ENCODE peak calls at places on chromosome 20, in six cellular contexts. One of them, this sample, is unnamed.

GRCh38 chr20:12882832-12883506 is 125.8 kb upstream of the SPTLC3 start:
- DNase-seq in IMR-90: peak
- DNase-seq in GM23248: peak
- DNase-seq in ascending aorta: no peak
- DNase-seq in CD4-positive, alpha-beta T cell: no peak
- DNase-seq in spleen: no peak
- DNase-seq in this sample: no peak

GRCh38 chr20:24832518-24832917 is 116.6 kb upstream of the CST7 start:
- DNase-seq in ascending aorta: no peak
- DNase-seq in IMR-90: no peak
- DNase-seq in GM23248: no peak
- DNase-seq in CD4-positive, alpha-beta T cell: peak
- DNase-seq in spleen: no peak
- DNase-seq in this sample: no peak

GRCh38 chr20:36820928-36821327 is 47.4 kb upstream of the DSN1 start:
- DNase-seq in IMR-90: peak
- DNase-seq in GM23248: no peak
- DNase-seq in ascending aorta: no peak
- DNase-seq in spleen: no peak
- DNase-seq in CD4-positive, alpha-beta T cell: no peak
- DNase-seq in this sample: no peak

GRCh38 chr20:52578559-52578958 is 387.0 kb upstream of the ZFP64 start:
- DNase-seq in CD4-positive, alpha-beta T cell: no peak
- DNase-seq in IMR-90: no peak
- DNase-seq in ascending aorta: no peak
- DNase-seq in spleen: no peak
- DNase-seq in GM23248: no peak
- DNase-seq in this sample: no peak

GRCh38 chr20:17641993-17642392 is 40.0 kb downstream of the RRBP1 start:
- DNase-seq in IMR-90: no peak
- DNase-seq in ascending aorta: no peak
- DNase-seq in CD4-positive, alpha-beta T cell: no peak
- DNase-seq in GM23248: no peak
- DNase-seq in spleen: no peak
- DNase-seq in this sample: peak

GRCh38 chr20:26207237-26207966 is 510.7 kb upstream of the ZNF337 start:
- DNase-seq in GM23248: no peak
- DNase-seq in CD4-positive, alpha-beta T cell: no peak
- DNase-seq in ascending aorta: no peak
- DNase-seq in IMR-90: no peak
- DNase-seq in spleen: no peak
- DNase-seq in this sample: no peak

GRCh38 chr20:45857836-45858250 is 429 bp downstream of the ZSWIM3 start:
- DNase-seq in spleen: no peak
- DNase-seq in IMR-90: no peak
- DNase-seq in CD4-positive, alpha-beta T cell: no peak
- DNase-seq in ascending aorta: no peak
- DNase-seq in GM23248: peak
- DNase-seq in this sample: no peak

GRCh38 chr20:10524034-10524476 is 89.0 kb downstream of the SLX4IP start:
- DNase-seq in spleen: no peak
- DNase-seq in IMR-90: peak
- DNase-seq in GM23248: no peak
- DNase-seq in CD4-positive, alpha-beta T cell: no peak
- DNase-seq in ascending aorta: peak
- DNase-seq in this sample: peak

GRCh38 chr20:8366303-8366923 is 234.3 kb downstream of the PLCB1 start:
- DNase-seq in spleen: no peak
- DNase-seq in ascending aorta: no peak
- DNase-seq in IMR-90: no peak
- DNase-seq in CD4-positive, alpha-beta T cell: no peak
- DNase-seq in GM23248: no peak
- DNase-seq in this sample: no peak

GRCh38 chr20:52001999-52002666 is 189.4 kb downstream of the ZFP64 start:
- DNase-seq in IMR-90: peak
- DNase-seq in ascending aorta: no peak
- DNase-seq in GM23248: no peak
- DNase-seq in spleen: no peak
- DNase-seq in CD4-positive, alpha-beta T cell: no peak
- DNase-seq in this sample: no peak

GRCh38 chr20:60677819-60678218 is 574.2 kb upstream of the CDH4 start:
- DNase-seq in GM23248: no peak
- DNase-seq in CD4-positive, alpha-beta T cell: no peak
- DNase-seq in ascending aorta: no peak
- DNase-seq in IMR-90: no peak
- DNase-seq in spleen: no peak
- DNase-seq in this sample: no peak

GRCh38 chr20:34538671-34539123 is 19.8 kb upstream of the MAP1LC3A start:
- DNase-seq in CD4-positive, alpha-beta T cell: peak
- DNase-seq in ascending aorta: no peak
- DNase-seq in IMR-90: peak
- DNase-seq in GM23248: peak
- DNase-seq in spleen: peak
- DNase-seq in this sample: peak

GRCh38 chr20:46350986-46351267 is 42.6 kb upstream of the CDH22 start:
- DNase-seq in CD4-positive, alpha-beta T cell: no peak
- DNase-seq in ascending aorta: no peak
- DNase-seq in spleen: no peak
- DNase-seq in IMR-90: no peak
- DNase-seq in GM23248: no peak
- DNase-seq in this sample: no peak

GRCh38 chr20:36121981-36122930 is 32.3 kb upstream of the EPB41L1 start:
- DNase-seq in ascending aorta: no peak
- DNase-seq in GM23248: no peak
- DNase-seq in spleen: no peak
- DNase-seq in CD4-positive, alpha-beta T cell: no peak
- DNase-seq in IMR-90: no peak
- DNase-seq in this sample: no peak

GRCh38 chr20:56343861-56344381 is 14.9 kb upstream of the FAM210B start:
- DNase-seq in IMR-90: peak
- DNase-seq in ascending aorta: no peak
- DNase-seq in GM23248: peak
- DNase-seq in CD4-positive, alpha-beta T cell: peak
- DNase-seq in spleen: peak
- DNase-seq in this sample: no peak

GRCh38 chr20:57793421-57793820 is 83.6 kb upstream of the PMEPA1 start:
- DNase-seq in IMR-90: no peak
- DNase-seq in ascending aorta: no peak
- DNase-seq in CD4-positive, alpha-beta T cell: no peak
- DNase-seq in GM23248: no peak
- DNase-seq in spleen: peak
- DNase-seq in this sample: no peak

GRCh38 chr20:50533061-50533460 is 22.9 kb downstream of the PTPN1 start:
- DNase-seq in ascending aorta: no peak
- DNase-seq in IMR-90: peak
- DNase-seq in CD4-positive, alpha-beta T cell: no peak
- DNase-seq in GM23248: peak
- DNase-seq in spleen: no peak
- DNase-seq in this sample: no peak

GRCh38 chr20:63854069-63854765 is 7.1 kb upstream of the ABHD16B start:
- DNase-seq in GM23248: peak
- DNase-seq in CD4-positive, alpha-beta T cell: peak
- DNase-seq in IMR-90: no peak
- DNase-seq in ascending aorta: no peak
- DNase-seq in spleen: peak
- DNase-seq in this sample: no peak

GRCh38 chr20:64226686-64227576 is 28.6 kb upstream of the PCMTD2 start:
- DNase-seq in ascending aorta: no peak
- DNase-seq in spleen: no peak
- DNase-seq in IMR-90: no peak
- DNase-seq in CD4-positive, alpha-beta T cell: no peak
- DNase-seq in GM23248: no peak
- DNase-seq in this sample: no peak

GRCh38 chr20:24877652-24878051 is 71.4 kb upstream of the CST7 start:
- DNase-seq in spleen: no peak
- DNase-seq in IMR-90: no peak
- DNase-seq in GM23248: no peak
- DNase-seq in ascending aorta: no peak
- DNase-seq in CD4-positive, alpha-beta T cell: no peak
- DNase-seq in this sample: no peak

GRCh38 chr20:23082846-23083552 is 3.1 kb downstream of the CD93 start:
- DNase-seq in IMR-90: no peak
- DNase-seq in CD4-positive, alpha-beta T cell: no peak
- DNase-seq in GM23248: no peak
- DNase-seq in spleen: peak
- DNase-seq in ascending aorta: no peak
- DNase-seq in this sample: no peak

GRCh38 chr20:4053516-4053919 is 38.2 kb upstream of the RNF24 start:
- DNase-seq in GM23248: peak
- DNase-seq in IMR-90: no peak
- DNase-seq in spleen: no peak
- DNase-seq in ascending aorta: peak
- DNase-seq in CD4-positive, alpha-beta T cell: no peak
- DNase-seq in this sample: no peak

DNA sequence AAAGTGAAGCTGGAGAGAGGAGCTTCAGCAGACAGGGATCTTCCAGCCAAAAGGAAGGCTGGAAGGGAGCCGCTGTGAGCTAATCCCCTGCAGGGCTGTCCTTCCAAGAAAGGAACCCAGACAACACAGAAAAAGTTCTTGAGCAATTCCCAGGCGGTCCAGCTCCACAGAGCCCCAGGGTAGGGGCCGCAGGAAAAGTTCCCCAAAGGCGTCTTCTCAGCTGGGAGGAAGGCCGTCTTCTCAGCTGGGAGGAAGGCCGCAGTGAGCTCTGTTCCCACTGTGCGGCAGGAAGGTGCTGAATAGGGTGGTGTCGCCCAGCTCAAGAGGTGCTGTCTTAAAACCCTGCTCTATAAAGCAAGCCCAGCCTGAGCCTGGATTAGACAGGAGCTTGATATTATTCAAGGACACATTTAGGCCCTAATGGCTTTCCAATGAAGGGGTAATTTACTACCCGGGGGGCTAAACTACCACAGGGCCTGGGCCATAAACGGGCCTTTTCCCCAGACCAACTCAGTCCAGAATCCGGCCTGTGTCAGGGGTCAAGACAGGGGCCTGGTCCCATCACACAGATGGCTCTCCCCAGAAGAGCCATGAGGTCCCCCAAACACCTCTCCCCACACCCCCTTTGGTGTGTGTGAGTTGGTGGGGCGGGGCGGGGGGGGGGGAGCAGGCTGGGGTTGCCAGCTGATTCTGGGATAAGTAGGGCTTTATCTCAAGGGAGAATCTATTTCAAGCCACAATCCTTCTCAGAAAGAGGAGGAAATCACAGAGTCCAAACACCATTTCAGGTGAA is 103.6 kb downstream of the NOL4L start:
- DNase-seq in CD4-positive, alpha-beta T cell: no peak
- DNase-seq in IMR-90: no peak
- DNase-seq in spleen: peak
- DNase-seq in ascending aorta: no peak
- DNase-seq in GM23248: peak
- DNase-seq in this sample: no peak
- H3K27ac ChIP-seq in CD4-positive, alpha-beta T cell: no peak
- H3K27ac ChIP-seq in IMR-90: peak
- H3K27ac ChIP-seq in spleen: peak
- H3K27ac ChIP-seq in ascending aorta: peak
- H3K27ac ChIP-seq in GM23248: no peak
- H3K27ac ChIP-seq in this sample: peak

GRCh38 chr20:31746068-31746878 is 7.2 kb downstream of the TPX2 start:
- DNase-seq in GM23248: no peak
- DNase-seq in IMR-90: no peak
- DNase-seq in spleen: no peak
- DNase-seq in ascending aorta: no peak
- DNase-seq in CD4-positive, alpha-beta T cell: no peak
- DNase-seq in this sample: no peak

GRCh38 chr20:31751126-31751525 is 12.0 kb downstream of the TPX2 start:
- DNase-seq in IMR-90: peak
- DNase-seq in ascending aorta: no peak
- DNase-seq in spleen: no peak
- DNase-seq in CD4-positive, alpha-beta T cell: no peak
- DNase-seq in GM23248: peak
- DNase-seq in this sample: no peak

GRCh38 chr20:31747640-31748039 is 8.6 kb downstream of the TPX2 start:
- DNase-seq in spleen: no peak
- DNase-seq in GM23248: peak
- DNase-seq in CD4-positive, alpha-beta T cell: no peak
- DNase-seq in IMR-90: peak
- DNase-seq in ascending aorta: no peak
- DNase-seq in this sample: no peak

GRCh38 chr20:31749223-31749622 is 10.1 kb downstream of the TPX2 start:
- DNase-seq in IMR-90: no peak
- DNase-seq in spleen: no peak
- DNase-seq in CD4-positive, alpha-beta T cell: no peak
- DNase-seq in GM23248: no peak
- DNase-seq in ascending aorta: no peak
- DNase-seq in this sample: no peak
- H3K27ac ChIP-seq in IMR-90: no peak
- H3K27ac ChIP-seq in spleen: no peak
- H3K27ac ChIP-seq in CD4-positive, alpha-beta T cell: no peak
- H3K27ac ChIP-seq in GM23248: no peak
- H3K27ac ChIP-seq in ascending aorta: no peak
- H3K27ac ChIP-seq in this sample: no peak

GRCh38 chr20:47878601-47879004 is 93.3 kb upstream of the SULF2 start:
- DNase-seq in IMR-90: no peak
- DNase-seq in ascending aorta: no peak
- DNase-seq in GM23248: peak
- DNase-seq in CD4-positive, alpha-beta T cell: no peak
- DNase-seq in spleen: no peak
- DNase-seq in this sample: no peak
- H3K27ac ChIP-seq in IMR-90: no peak
- H3K27ac ChIP-seq in ascending aorta: no peak
- H3K27ac ChIP-seq in GM23248: no peak
- H3K27ac ChIP-seq in CD4-positive, alpha-beta T cell: no peak
- H3K27ac ChIP-seq in spleen: no peak
- H3K27ac ChIP-seq in this sample: no peak

DNA sequence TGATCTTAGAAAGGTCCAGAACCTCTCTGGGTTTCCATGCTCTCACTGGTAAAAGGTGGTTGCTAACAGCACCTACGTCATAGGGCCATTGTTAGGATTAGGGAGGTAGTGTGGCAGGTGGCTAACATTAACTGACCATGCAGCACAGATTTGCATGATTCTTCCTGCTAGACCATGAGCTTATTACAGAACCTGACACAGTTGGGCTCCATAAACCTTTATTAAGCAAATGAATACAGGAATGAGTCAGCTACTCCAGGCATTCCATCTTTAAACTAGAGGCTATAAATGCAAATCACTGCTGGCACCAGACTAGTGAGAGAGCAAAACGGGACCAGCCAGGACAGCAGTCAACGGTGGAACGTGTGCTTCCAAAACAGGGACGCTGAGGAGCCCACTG is 440.2 kb downstream of the PTPRT start:
- DNase-seq in GM23248: no peak
- DNase-seq in CD4-positive, alpha-beta T cell: no peak
- DNase-seq in spleen: no peak
- DNase-seq in ascending aorta: no peak
- DNase-seq in IMR-90: no peak
- DNase-seq in this sample: no peak
- H3K27ac ChIP-seq in GM23248: no peak
- H3K27ac ChIP-seq in CD4-positive, alpha-beta T cell: no peak
- H3K27ac ChIP-seq in spleen: no peak
- H3K27ac ChIP-seq in ascending aorta: no peak
- H3K27ac ChIP-seq in IMR-90: no peak
- H3K27ac ChIP-seq in this sample: no peak

This sample was measured in caudate nucleus.